ENCODE peak calls at places on chromosomes 5 and 9, in nine cellular contexts. One of them, this sample, is unnamed.

GRCh38 chr9:110246214-110246613 is 10.1 kb downstream of the TXN start:
- DNase-seq in SJSA1: no peak
- DNase-seq in HFFc6: no peak
- DNase-seq in activated CD4-positive, alpha-beta T cell treated with anti-CD3 and anti-CD28 coated beads, Interleukin-2, amount 50 U/mL, for 48 hours: no peak
- DNase-seq in fibroblast of lung: no peak
- DNase-seq in MV-4-11: no peak
- DNase-seq in effector memory CD8-positive, alpha-beta T cell: no peak
- DNase-seq in brain microvascular endothelial cell: no peak
- DNase-seq in psoas muscle: no peak
- DNase-seq in this sample: no peak

GRCh38 chr9:128420060-128420650 is 502 bp upstream of the CERCAM start:
- DNase-seq in SJSA1: peak
- DNase-seq in HFFc6: peak
- DNase-seq in activated CD4-positive, alpha-beta T cell treated with anti-CD3 and anti-CD28 coated beads, Interleukin-2, amount 50 U/mL, for 48 hours: peak
- DNase-seq in fibroblast of lung: peak
- DNase-seq in MV-4-11: peak
- DNase-seq in effector memory CD8-positive, alpha-beta T cell: peak
- DNase-seq in brain microvascular endothelial cell: peak
- DNase-seq in psoas muscle: peak
- DNase-seq in this sample: peak

GRCh38 chr5:109921735-109922395 is 232.1 kb downstream of the MAN2A1 start:
- DNase-seq in SJSA1: no peak
- DNase-seq in HFFc6: no peak
- DNase-seq in activated CD4-positive, alpha-beta T cell treated with anti-CD3 and anti-CD28 coated beads, Interleukin-2, amount 50 U/mL, for 48 hours: peak
- DNase-seq in fibroblast of lung: no peak
- DNase-seq in MV-4-11: no peak
- DNase-seq in effector memory CD8-positive, alpha-beta T cell: peak
- DNase-seq in brain microvascular endothelial cell: no peak
- DNase-seq in psoas muscle: no peak
- DNase-seq in this sample: no peak

GRCh38 chr5:126119894-126120442 is 303.2 kb upstream of the GRAMD2B start:
- DNase-seq in SJSA1: no peak
- DNase-seq in HFFc6: no peak
- DNase-seq in activated CD4-positive, alpha-beta T cell treated with anti-CD3 and anti-CD28 coated beads, Interleukin-2, amount 50 U/mL, for 48 hours: no peak
- DNase-seq in fibroblast of lung: peak
- DNase-seq in MV-4-11: no peak
- DNase-seq in effector memory CD8-positive, alpha-beta T cell: no peak
- DNase-seq in brain microvascular endothelial cell: no peak
- DNase-seq in psoas muscle: no peak
- DNase-seq in this sample: no peak

GRCh38 chr9:96554801-96555566 is 64.7 kb downstream of the CDC14B start:
- DNase-seq in SJSA1: peak
- DNase-seq in HFFc6: peak
- DNase-seq in activated CD4-positive, alpha-beta T cell treated with anti-CD3 and anti-CD28 coated beads, Interleukin-2, amount 50 U/mL, for 48 hours: no peak
- DNase-seq in fibroblast of lung: peak
- DNase-seq in MV-4-11: no peak
- DNase-seq in effector memory CD8-positive, alpha-beta T cell: no peak
- DNase-seq in brain microvascular endothelial cell: peak
- DNase-seq in psoas muscle: no peak
- DNase-seq in this sample: no peak

GRCh38 chr5:78811121-78811832 is 162.7 kb upstream of the LHFPL2 start:
- DNase-seq in SJSA1: peak
- DNase-seq in HFFc6: no peak
- DNase-seq in activated CD4-positive, alpha-beta T cell treated with anti-CD3 and anti-CD28 coated beads, Interleukin-2, amount 50 U/mL, for 48 hours: no peak
- DNase-seq in fibroblast of lung: no peak
- DNase-seq in MV-4-11: no peak
- DNase-seq in effector memory CD8-positive, alpha-beta T cell: no peak
- DNase-seq in brain microvascular endothelial cell: no peak
- DNase-seq in psoas muscle: no peak
- DNase-seq in this sample: no peak

GRCh38 chr5:116766470-116766947 is 191.9 kb upstream of the SEMA6A start:
- DNase-seq in SJSA1: peak
- DNase-seq in HFFc6: peak
- DNase-seq in activated CD4-positive, alpha-beta T cell treated with anti-CD3 and anti-CD28 coated beads, Interleukin-2, amount 50 U/mL, for 48 hours: no peak
- DNase-seq in fibroblast of lung: peak
- DNase-seq in MV-4-11: peak
- DNase-seq in effector memory CD8-positive, alpha-beta T cell: no peak
- DNase-seq in brain microvascular endothelial cell: peak
- DNase-seq in psoas muscle: no peak
- DNase-seq in this sample: no peak

GRCh38 chr5:6766558-6767191 is 53.4 kb downstream of the TENT4A start:
- DNase-seq in SJSA1: peak
- DNase-seq in HFFc6: peak
- DNase-seq in activated CD4-positive, alpha-beta T cell treated with anti-CD3 and anti-CD28 coated beads, Interleukin-2, amount 50 U/mL, for 48 hours: peak
- DNase-seq in fibroblast of lung: peak
- DNase-seq in MV-4-11: peak
- DNase-seq in effector memory CD8-positive, alpha-beta T cell: no peak
- DNase-seq in brain microvascular endothelial cell: peak
- DNase-seq in psoas muscle: peak
- DNase-seq in this sample: peak

GRCh38 chr5:10860196-10860543 is 99.1 kb upstream of the DAP start:
- DNase-seq in SJSA1: no peak
- DNase-seq in HFFc6: no peak
- DNase-seq in activated CD4-positive, alpha-beta T cell treated with anti-CD3 and anti-CD28 coated beads, Interleukin-2, amount 50 U/mL, for 48 hours: no peak
- DNase-seq in fibroblast of lung: no peak
- DNase-seq in MV-4-11: no peak
- DNase-seq in effector memory CD8-positive, alpha-beta T cell: no peak
- DNase-seq in brain microvascular endothelial cell: no peak
- DNase-seq in psoas muscle: no peak
- DNase-seq in this sample: no peak

GRCh38 chr9:34046784-34047379 is 1.8 kb downstream of the UBAP2 start:
- DNase-seq in SJSA1: no peak
- DNase-seq in HFFc6: peak
- DNase-seq in activated CD4-positive, alpha-beta T cell treated with anti-CD3 and anti-CD28 coated beads, Interleukin-2, amount 50 U/mL, for 48 hours: peak
- DNase-seq in fibroblast of lung: no peak
- DNase-seq in MV-4-11: peak
- DNase-seq in effector memory CD8-positive, alpha-beta T cell: no peak
- DNase-seq in brain microvascular endothelial cell: no peak
- DNase-seq in psoas muscle: no peak
- DNase-seq in this sample: no peak

GRCh38 chr5:137442660-137443059 is 56.5 kb downstream of the SPOCK1 start:
- DNase-seq in SJSA1: no peak
- DNase-seq in HFFc6: no peak
- DNase-seq in activated CD4-positive, alpha-beta T cell treated with anti-CD3 and anti-CD28 coated beads, Interleukin-2, amount 50 U/mL, for 48 hours: no peak
- DNase-seq in fibroblast of lung: no peak
- DNase-seq in MV-4-11: no peak
- DNase-seq in effector memory CD8-positive, alpha-beta T cell: no peak
- DNase-seq in brain microvascular endothelial cell: no peak
- DNase-seq in psoas muscle: no peak
- DNase-seq in this sample: no peak

GRCh38 chr5:40957048-40957447 is 47.8 kb downstream of the C7 start:
- DNase-seq in SJSA1: no peak
- DNase-seq in HFFc6: no peak
- DNase-seq in activated CD4-positive, alpha-beta T cell treated with anti-CD3 and anti-CD28 coated beads, Interleukin-2, amount 50 U/mL, for 48 hours: no peak
- DNase-seq in fibroblast of lung: no peak
- DNase-seq in MV-4-11: no peak
- DNase-seq in effector memory CD8-positive, alpha-beta T cell: no peak
- DNase-seq in brain microvascular endothelial cell: no peak
- DNase-seq in psoas muscle: no peak
- DNase-seq in this sample: no peak

GRCh38 chr5:154794525-154795234 is 39.5 kb downstream of the LARP1 start:
- DNase-seq in SJSA1: peak
- DNase-seq in HFFc6: peak
- DNase-seq in activated CD4-positive, alpha-beta T cell treated with anti-CD3 and anti-CD28 coated beads, Interleukin-2, amount 50 U/mL, for 48 hours: no peak
- DNase-seq in fibroblast of lung: peak
- DNase-seq in MV-4-11: no peak
- DNase-seq in effector memory CD8-positive, alpha-beta T cell: no peak
- DNase-seq in brain microvascular endothelial cell: peak
- DNase-seq in psoas muscle: no peak
- DNase-seq in this sample: no peak

GRCh38 chr5:36378551-36378950 is 76.8 kb upstream of the RANBP3L start:
- DNase-seq in SJSA1: no peak
- DNase-seq in HFFc6: peak
- DNase-seq in activated CD4-positive, alpha-beta T cell treated with anti-CD3 and anti-CD28 coated beads, Interleukin-2, amount 50 U/mL, for 48 hours: no peak
- DNase-seq in fibroblast of lung: peak
- DNase-seq in MV-4-11: peak
- DNase-seq in effector memory CD8-positive, alpha-beta T cell: no peak
- DNase-seq in brain microvascular endothelial cell: no peak
- DNase-seq in psoas muscle: no peak
- DNase-seq in this sample: no peak

GRCh38 chr5:16626696-16627264 is 10.0 kb upstream of the RETREG1 start:
- DNase-seq in SJSA1: no peak
- DNase-seq in HFFc6: no peak
- DNase-seq in activated CD4-positive, alpha-beta T cell treated with anti-CD3 and anti-CD28 coated beads, Interleukin-2, amount 50 U/mL, for 48 hours: no peak
- DNase-seq in fibroblast of lung: no peak
- DNase-seq in MV-4-11: peak
- DNase-seq in effector memory CD8-positive, alpha-beta T cell: no peak
- DNase-seq in brain microvascular endothelial cell: no peak
- DNase-seq in psoas muscle: no peak
- DNase-seq in this sample: no peak

GRCh38 chr9:120221844-120222243 is 358.1 kb downstream of the CDK5RAP2 start:
- DNase-seq in SJSA1: no peak
- DNase-seq in HFFc6: no peak
- DNase-seq in activated CD4-positive, alpha-beta T cell treated with anti-CD3 and anti-CD28 coated beads, Interleukin-2, amount 50 U/mL, for 48 hours: no peak
- DNase-seq in fibroblast of lung: no peak
- DNase-seq in MV-4-11: no peak
- DNase-seq in effector memory CD8-positive, alpha-beta T cell: no peak
- DNase-seq in brain microvascular endothelial cell: no peak
- DNase-seq in psoas muscle: no peak
- DNase-seq in this sample: no peak

GRCh38 chr5:128687930-128688329 is 149.9 kb upstream of the FBN2 start:
- DNase-seq in SJSA1: no peak
- DNase-seq in HFFc6: no peak
- DNase-seq in activated CD4-positive, alpha-beta T cell treated with anti-CD3 and anti-CD28 coated beads, Interleukin-2, amount 50 U/mL, for 48 hours: no peak
- DNase-seq in fibroblast of lung: no peak
- DNase-seq in MV-4-11: peak
- DNase-seq in effector memory CD8-positive, alpha-beta T cell: no peak
- DNase-seq in brain microvascular endothelial cell: no peak
- DNase-seq in psoas muscle: no peak
- DNase-seq in this sample: no peak

This sample was measured in NCI-H2171.